ENCODE peak calls at places on chromosomes 4 and X, in ten cellular contexts. U is CD8-positive, alpha-beta T cell; R is K562; M is astrocyte; G is fibroblast of lung; Q is heart right ventricle; N is GM12878; I is dorsolateral prefrontal cortex; V is Caco-2; J is left ventricle myocardium inferior. A is an unnamed sample.
A peak's percentile ranks its signal among the peaks of the same experiment; 100 is the strongest.

GRCh38 chr4:105050896-105051295 is 95.8 kb upstream of the TET2 start:
- DNase-seq in U (no peak), V (no peak), N (no peak), I (no peak), R (no peak), M (peak; percentile 72), J (no peak), Q (no peak), G (peak; percentile 78), A (no peak)

GRCh38 chr4:128543726-128544125 is 256.1 kb upstream of the PGRMC2 start:
- DNase-seq in N (no peak), U (no peak), M (no peak), G (no peak), I (no peak), R (no peak), Q (no peak), V (no peak), J (no peak), A (no peak)

GRCh38 chr4:52661966-52662705 is 3.0 kb upstream of the USP46 start:
- DNase-seq in M (no peak), R (no peak), I (no peak), Q (no peak), U (no peak), V (no peak), G (no peak), J (no peak), N (no peak), A (no peak)

GRCh38 chrX:397575-397974 is 10.9 kb upstream of the PPP2R3B start:
- DNase-seq in G (peak; percentile 69), U (no peak), M (peak; percentile 56), R (no peak), Q (peak; percentile 68), I (no peak), N (no peak), V (no peak), J (peak; percentile 38), A (no peak)

GRCh38 chr4:89834486-89835209 is 2.3 kb downstream of the SNCA start:
- DNase-seq in J (no peak), U (no peak), G (no peak), V (no peak), Q (no peak), R (no peak), N (no peak), I (no peak), M (no peak), A (no peak)

GRCh38 chr4:151887151-151887815 is 126.5 kb upstream of the GATB start:
- DNase-seq in R (no peak), J (no peak), U (no peak), I (no peak), N (peak; percentile 87), M (peak; percentile 13), G (peak; percentile 25), Q (no peak), V (no peak), A (peak; percentile 77)

GRCh38 chrX:111823068-111823467 is 52.9 kb upstream of the TRPC5OS start:
- DNase-seq in V (peak; percentile 26), J (no peak), R (peak; percentile 37), U (no peak), Q (no peak), G (no peak), I (no peak), N (no peak), M (peak; percentile 8), A (peak; percentile 1)

GRCh38 chr4:114036426-114036825 is 57.0 kb upstream of the ARSJ start:
- DNase-seq in G (no peak), V (no peak), I (no peak), N (no peak), U (no peak), R (no peak), M (no peak), J (no peak), Q (no peak), A (no peak)

GRCh38 chrX:107673933-107674479 is 45.7 kb downstream of the PRPS1 start:
- DNase-seq in M (peak; percentile 10), U (peak; percentile 92), N (peak; percentile 79), R (peak; percentile 69), G (no peak), V (no peak), I (no peak), J (peak; percentile 83), Q (peak; percentile 79), A (peak; percentile 76)

GRCh38 chrX:107293056-107293455 is 86.6 kb downstream of the DNAAF6 start:
- DNase-seq in G (no peak), J (no peak), U (no peak), I (no peak), R (no peak), N (no peak), Q (no peak), M (no peak), V (no peak), A (no peak)

GRCh38 chr4:40190880-40191815 is 5.7 kb upstream of the RHOH start:
- DNase-seq in U (peak; percentile 59), M (no peak), J (no peak), V (peak; percentile 56), I (no peak), Q (no peak), N (no peak), R (no peak), G (no peak), A (no peak)

GRCh38 chr4:14744346-14744745 is 257.9 kb upstream of the CPEB2 start:
- DNase-seq in Q (no peak), N (no peak), M (no peak), G (no peak), J (no peak), V (no peak), U (no peak), I (no peak), R (no peak), A (no peak)

GRCh38 chr4:4585012-4585670 is 43.3 kb upstream of the STX18 start:
- DNase-seq in R (no peak), I (no peak), G (peak; percentile 80), V (no peak), U (no peak), M (peak; percentile 75), Q (no peak), J (no peak), N (no peak), A (no peak)

GRCh38 chrX:10611441-10612090 is 8.8 kb downstream of the MID1 start:
- DNase-seq in N (no peak), V (no peak), R (no peak), J (no peak), I (no peak), G (peak; percentile 18), M (no peak), Q (no peak), U (no peak), A (no peak)

GRCh38 chrX:44945736-44946135 is 72.7 kb downstream of the KDM6A start:
- DNase-seq in M (no peak), R (peak; percentile 12), G (no peak), U (no peak), J (no peak), V (peak; percentile 3), Q (no peak), N (no peak), I (no peak), A (no peak)
- TF ChIP-seq CTCF in M (no peak), R (peak; percentile 32), G (no peak), U (no peak), J (peak; percentile 36), V (no peak), Q (no peak), N (no peak), I (no peak), A (peak; percentile 13)

GRCh38 chr4:2393353-2394270 is 24.8 kb downstream of the ZFYVE28 start:
- DNase-seq in I (no peak), R (peak; percentile 90), V (no peak), Q (no peak), G (no peak), J (no peak), U (peak; percentile 65), N (no peak), M (peak; percentile 20), A (no peak)
- H3K27me3 ChIP-seq in I (no peaks in the 10 kb centered on the region), R (no peaks in the 10 kb centered on the region), V (no peaks in the 10 kb centered on the region), Q (no peaks in the 10 kb centered on the region), G (no peaks in the 10 kb centered on the region), J (no peaks in the 10 kb centered on the region), U (no peaks in the 10 kb centered on the region), N (no peaks in the 10 kb centered on the region), M (peaks cover 50% of the 10 kb centered on the region), A (no peaks in the 10 kb centered on the region)

GRCh38 chrX:68822641-68823410 is 6.0 kb upstream of the EFNB1 start:
- DNase-seq in G (peak; percentile 44), R (peak; percentile 46), V (peak; percentile 42), M (peak; percentile 22), J (peak; percentile 38), I (no peak), Q (no peak), U (peak; percentile 49), N (no peak), A (no peak)
- TF ChIP-seq CTCF in G (peak; percentile 59), R (peak; percentile 60), V (peak; percentile 33), M (peak; percentile 41), J (peak; percentile 75), I (peak; percentile 47), Q (peak; percentile 69), U (no peak), N (peak; percentile 45), A (peak; percentile 64)

GRCh38 chrX:137545711-137546651 is 19.9 kb upstream of the ZIC3 start:
- DNase-seq in I (no peak), V (no peak), R (no peak), G (no peak), J (no peak), U (no peak), N (no peak), Q (no peak), M (no peak), A (no peak)
- H3K27me3 ChIP-seq in I (no peaks in the 10 kb centered on the region), V (no peaks in the 10 kb centered on the region), R (peaks cover 2% of the 10 kb centered on the region), G (no peaks in the 10 kb centered on the region), J (peaks cover 81% of the 10 kb centered on the region), U (no peaks in the 10 kb centered on the region), N (no peaks in the 10 kb centered on the region), Q (peaks cover 62% of the 10 kb centered on the region), M (peaks cover 11% of the 10 kb centered on the region), A (no peaks in the 10 kb centered on the region)

DNA sequence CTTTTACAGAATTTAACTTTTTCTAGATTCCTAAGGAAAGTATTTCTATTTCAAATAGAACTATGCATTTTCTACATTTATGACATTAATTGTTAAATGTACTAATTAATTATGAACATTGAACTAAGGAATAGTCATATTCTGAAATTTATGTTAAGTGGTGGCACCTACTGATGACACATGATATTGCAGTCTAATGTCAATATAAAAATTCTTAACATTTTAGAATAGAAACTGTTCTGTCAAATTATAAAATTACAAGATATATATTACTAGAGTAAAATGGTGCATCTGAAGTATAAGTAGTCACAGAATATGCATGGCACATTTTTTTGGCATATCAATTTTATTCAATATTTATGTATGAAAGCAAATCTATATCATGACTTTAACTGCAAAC is 40.2 kb upstream of the NDNF start:
- DNase-seq in J (no peak), R (no peak), G (no peak), M (no peak), N (no peak), I (no peak), Q (no peak), V (no peak), U (no peak), A (no peak)
- TF ChIP-seq CTCF in J (peak; percentile 63), R (no peak), G (no peak), M (peak; percentile 29), N (peak; percentile 25), I (peak; percentile 48), Q (peak; percentile 54), V (peak; percentile 42), U (peak; percentile 73), A (no peak)